ENCODE peak calls at places on chromosomes 16 and 17, in five cellular contexts. D is HS-5, Q is tibial artery, Y is Caki2, A is dermis blood vessel endothelial cell. M is an unnamed sample.

GRCh38 chr16:70475054-70475871 is 20.9 kb downstream of the FCSK start:
- DNase-seq in D (no peak), Q (no peak), Y (no peak), A (no peak), M (no peak)

GRCh38 chr17:40352779-40353394 is 11.7 kb downstream of the GJD3 start:
- DNase-seq in D (no peak), Q (peak), Y (no peak), A (no peak), M (no peak)

GRCh38 chr17:969767-970387 is 9.7 kb downstream of the NXN start:
- DNase-seq in D (no peak), Q (no peak), Y (no peak), A (peak), M (no peak)

GRCh38 chr17:50169121-50169764 is 3.4 kb downstream of the SGCA start:
- DNase-seq in D (no peak), Q (no peak), Y (peak), A (peak), M (no peak)

GRCh38 chr17:42424991-42425610 is 2.0 kb upstream of the CAVIN1 start:
- DNase-seq in D (no peak), Q (peak), Y (no peak), A (no peak), M (no peak)

GRCh38 chr17:1050996-1051925 is 54.3 kb downstream of the TIMM22 start:
- DNase-seq in D (no peak), Q (no peak), Y (no peak), A (no peak), M (no peak)

GRCh38 chr16:73113326-73113720 is 65.4 kb upstream of the ZFHX3 start:
- DNase-seq in D (peak), Q (no peak), Y (no peak), A (no peak), M (no peak)

GRCh38 chr16:5070431-5071186 is 1.0 kb upstream of the ALG1 start:
- DNase-seq in D (no peak), Q (no peak), Y (no peak), A (no peak), M (no peak)